ENCODE peak calls at places on chromosomes 3 and 15, in nine cellular contexts. N, V, C, P, K, L, R, O and E are unnamed samples.
A peak's percentile ranks its signal among the peaks of the same experiment; 100 is the strongest.

GRCh38 chr3:43995929-43996378 is 245.7 kb upstream of the TOPAZ1 start:
- DNase-seq in N (no peak), P (no peak), C (peak; percentile 13), V (no peak), K (no peak), L (no peak), R (no peak), O (no peak), E (no peak)

GRCh38 chr3:42994595-42994994 is 15.5 kb downstream of the GASK1A start:
- DNase-seq in L (no peak), N (no peak), P (no peak), C (no peak), R (no peak), V (no peak), O (no peak), K (no peak), E (no peak)

GRCh38 chr15:92000709-92001108 is 147.2 kb downstream of the SLCO3A1 start:
- DNase-seq in C (no peak), L (no peak), P (no peak), N (no peak), O (peak; percentile 14), R (no peak), V (no peak), K (no peak), E (no peak)

GRCh38 chr3:156483426-156483825 is 71.5 kb downstream of the SSR3 start:
- DNase-seq in V (peak; percentile 86), N (peak; percentile 39), K (peak; percentile 18), P (peak; percentile 13), C (peak; percentile 85), O (no peak), L (no peak), R (no peak), E (no peak)

GRCh38 chr3:118683636-118684035 is 351.0 kb downstream of the IGSF11 start:
- DNase-seq in N (no peak), P (no peak), K (no peak), L (no peak), O (no peak), V (no peak), C (no peak), R (no peak), E (no peak)

GRCh38 chr3:42387802-42388651 is 22.4 kb downstream of the LYZL4 start:
- DNase-seq in R (no peak), V (no peak), L (peak; percentile 29), N (no peak), K (no peak), P (peak; percentile 56), C (peak; percentile 9), O (no peak), E (no peak)

GRCh38 chr3:177729939-177730700 is 532.8 kb upstream of the TBL1XR1 start:
- DNase-seq in K (no peak), O (no peak), P (no peak), L (no peak), C (no peak), N (no peak), R (peak; percentile 54), V (no peak), E (no peak)

GRCh38 chr3:123089611-123090301 is 22.9 kb downstream of the PDIA5 start:
- DNase-seq in K (no peak), N (no peak), R (peak; percentile 73), C (no peak), V (no peak), P (no peak), L (no peak), O (no peak), E (no peak)

GRCh38 chr15:74826372-74826819 is at the start of gene CPLX3:
- DNase-seq in C (no peak), R (no peak), K (no peak), P (peak; percentile 49), N (peak; percentile 64), O (peak; percentile 47), L (peak; percentile 40), V (no peak), E (no peak)

GRCh38 chr15:73346735-73347312 is 21.9 kb downstream of the HCN4 start:
- DNase-seq in V (peak; percentile 47), P (peak; percentile 50), N (peak; percentile 88), C (peak; percentile 36), O (peak; percentile 57), R (peak; percentile 65), L (peak; percentile 60), K (peak; percentile 47), E (no peak)